ENCODE peak calls at places on chromosomes 12 and 14, in seven cellular contexts. One of them, this sample, is unnamed.

GRCh38 chr14:30559638-30560071 is 697 bp downstream of the G2E3 start:
- DNase-seq in SK-N-SH: peak
- DNase-seq in HepG2: peak
- DNase-seq in neural progenitor cell: peak
- DNase-seq in OCI-LY7: peak
- DNase-seq in fibroblast of lung: peak
- DNase-seq in IMR-90: peak
- DNase-seq in this sample: peak

GRCh38 chr12:26686438-26686837 is 146.6 kb downstream of the ITPR2 start:
- DNase-seq in HepG2: no peak
- DNase-seq in SK-N-SH: no peak
- DNase-seq in OCI-LY7: no peak
- DNase-seq in fibroblast of lung: no peak
- DNase-seq in IMR-90: no peak
- DNase-seq in neural progenitor cell: no peak
- DNase-seq in this sample: no peak

GRCh38 chr12:34405286-34406227 is 383.3 kb downstream of the ALG10 start:
- DNase-seq in IMR-90: no peak
- DNase-seq in fibroblast of lung: no peak
- DNase-seq in neural progenitor cell: no peak
- DNase-seq in SK-N-SH: peak
- DNase-seq in HepG2: no peak
- DNase-seq in OCI-LY7: no peak
- DNase-seq in this sample: peak

GRCh38 chr12:27705263-27705662 is 5.4 kb upstream of the MRPS35 start:
- DNase-seq in SK-N-SH: no peak
- DNase-seq in fibroblast of lung: no peak
- DNase-seq in neural progenitor cell: peak
- DNase-seq in HepG2: peak
- DNase-seq in OCI-LY7: no peak
- DNase-seq in IMR-90: no peak
- DNase-seq in this sample: peak

GRCh38 chr12:79439179-79439825 is 251.5 kb downstream of the PAWR start:
- DNase-seq in SK-N-SH: no peak
- DNase-seq in fibroblast of lung: no peak
- DNase-seq in HepG2: no peak
- DNase-seq in OCI-LY7: no peak
- DNase-seq in IMR-90: no peak
- DNase-seq in neural progenitor cell: no peak
- DNase-seq in this sample: no peak

GRCh38 chr14:50008562-50009355 is 107.6 kb downstream of the VCPKMT start:
- DNase-seq in OCI-LY7: peak
- DNase-seq in SK-N-SH: no peak
- DNase-seq in HepG2: no peak
- DNase-seq in IMR-90: peak
- DNase-seq in neural progenitor cell: no peak
- DNase-seq in fibroblast of lung: peak
- DNase-seq in this sample: no peak

GRCh38 chr12:51538599-51538998 is 52.4 kb upstream of the SCN8A start:
- DNase-seq in SK-N-SH: no peak
- DNase-seq in HepG2: no peak
- DNase-seq in IMR-90: no peak
- DNase-seq in OCI-LY7: no peak
- DNase-seq in fibroblast of lung: no peak
- DNase-seq in neural progenitor cell: no peak
- DNase-seq in this sample: no peak

GRCh38 chr12:108318472-108319275 is 20.4 kb downstream of the CMKLR1 start:
- DNase-seq in OCI-LY7: no peak
- DNase-seq in SK-N-SH: no peak
- DNase-seq in neural progenitor cell: no peak
- DNase-seq in fibroblast of lung: no peak
- DNase-seq in IMR-90: no peak
- DNase-seq in HepG2: no peak
- DNase-seq in this sample: no peak

GRCh38 chr14:104359301-104359968 is 220.1 kb upstream of the C14orf180 start:
- DNase-seq in OCI-LY7: no peak
- DNase-seq in neural progenitor cell: no peak
- DNase-seq in HepG2: no peak
- DNase-seq in SK-N-SH: peak
- DNase-seq in fibroblast of lung: no peak
- DNase-seq in IMR-90: no peak
- DNase-seq in this sample: no peak

GRCh38 chr12:111758120-111758561 is 8.6 kb upstream of the ALDH2 start:
- DNase-seq in IMR-90: no peak
- DNase-seq in OCI-LY7: no peak
- DNase-seq in fibroblast of lung: no peak
- DNase-seq in neural progenitor cell: peak
- DNase-seq in HepG2: no peak
- DNase-seq in SK-N-SH: no peak
- DNase-seq in this sample: no peak

GRCh38 chr14:62645649-62646048 is 399.6 kb downstream of the KCNH5 start:
- DNase-seq in HepG2: no peak
- DNase-seq in SK-N-SH: no peak
- DNase-seq in neural progenitor cell: no peak
- DNase-seq in fibroblast of lung: peak
- DNase-seq in OCI-LY7: no peak
- DNase-seq in IMR-90: peak
- DNase-seq in this sample: no peak

GRCh38 chr14:99132821-99133562 is 139.0 kb downstream of the BCL11B start:
- DNase-seq in HepG2: no peak
- DNase-seq in fibroblast of lung: no peak
- DNase-seq in SK-N-SH: no peak
- DNase-seq in IMR-90: no peak
- DNase-seq in OCI-LY7: no peak
- DNase-seq in neural progenitor cell: no peak
- DNase-seq in this sample: no peak

GRCh38 chr12:76238688-76239087 is 109.5 kb downstream of the BBS10 start:
- DNase-seq in OCI-LY7: no peak
- DNase-seq in neural progenitor cell: no peak
- DNase-seq in HepG2: no peak
- DNase-seq in fibroblast of lung: no peak
- DNase-seq in SK-N-SH: no peak
- DNase-seq in IMR-90: no peak
- DNase-seq in this sample: no peak

GRCh38 chr14:66359500-66359899 is 126.7 kb upstream of the CCDC196 start:
- DNase-seq in fibroblast of lung: peak
- DNase-seq in SK-N-SH: peak
- DNase-seq in OCI-LY7: peak
- DNase-seq in IMR-90: peak
- DNase-seq in neural progenitor cell: peak
- DNase-seq in HepG2: peak
- DNase-seq in this sample: peak

GRCh38 chr12:91663331-91663998 is 480.8 kb upstream of the DCN start:
- DNase-seq in SK-N-SH: no peak
- DNase-seq in OCI-LY7: no peak
- DNase-seq in HepG2: no peak
- DNase-seq in fibroblast of lung: no peak
- DNase-seq in IMR-90: no peak
- DNase-seq in neural progenitor cell: no peak
- DNase-seq in this sample: no peak

GRCh38 chr12:6752181-6752930 is 585 bp downstream of the MLF2 start:
- DNase-seq in neural progenitor cell: peak
- DNase-seq in fibroblast of lung: peak
- DNase-seq in OCI-LY7: peak
- DNase-seq in HepG2: peak
- DNase-seq in IMR-90: peak
- DNase-seq in SK-N-SH: peak
- DNase-seq in this sample: peak

GRCh38 chr14:81147140-81147897 is 73.4 kb downstream of the GTF2A1 start:
- DNase-seq in HepG2: no peak
- DNase-seq in SK-N-SH: no peak
- DNase-seq in neural progenitor cell: no peak
- DNase-seq in fibroblast of lung: no peak
- DNase-seq in OCI-LY7: peak
- DNase-seq in IMR-90: no peak
- DNase-seq in this sample: no peak

GRCh38 chr12:117188961-117189724 is 1.1 kb downstream of the FBXO21 start:
- DNase-seq in IMR-90: peak
- DNase-seq in fibroblast of lung: peak
- DNase-seq in OCI-LY7: no peak
- DNase-seq in neural progenitor cell: peak
- DNase-seq in SK-N-SH: no peak
- DNase-seq in HepG2: no peak
- DNase-seq in this sample: peak

DNA sequence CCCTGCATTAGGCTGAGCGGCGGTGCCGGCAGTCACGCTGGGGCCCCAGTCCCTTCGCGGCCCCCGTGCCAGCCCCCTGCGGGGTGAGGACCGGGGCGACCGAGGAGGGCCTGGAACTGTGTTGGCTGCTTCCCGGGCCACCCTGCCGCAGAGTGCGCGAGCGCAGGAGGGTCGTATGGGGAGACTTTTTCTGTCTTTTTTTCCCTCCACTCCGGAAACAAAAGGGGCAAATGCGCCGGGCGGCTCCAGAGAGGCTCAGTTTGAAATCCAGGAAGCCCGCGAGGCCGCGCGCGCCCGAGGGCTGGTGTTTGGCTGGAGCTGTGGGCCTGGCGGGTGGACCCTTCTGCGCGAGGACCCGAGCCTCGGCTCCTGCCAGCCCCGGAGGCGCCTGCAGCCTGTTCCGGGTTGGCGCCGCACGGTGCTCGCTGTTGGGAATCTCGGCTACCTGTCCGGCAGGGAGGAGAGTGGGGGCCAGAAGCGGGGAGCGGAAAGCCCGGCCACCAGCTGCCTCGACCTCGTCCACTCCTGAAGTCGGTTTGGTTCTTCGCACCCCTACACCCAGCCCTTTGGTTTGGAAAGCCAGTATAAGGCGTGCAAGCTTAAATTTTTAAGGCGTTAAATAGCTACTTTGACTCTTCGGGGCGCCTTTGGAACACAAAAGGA is 650 bp downstream of the PLEKHG3 start:
- DNase-seq in fibroblast of lung: no peak
- DNase-seq in neural progenitor cell: peak
- DNase-seq in SK-N-SH: peak
- DNase-seq in OCI-LY7: no peak
- DNase-seq in HepG2: no peak
- DNase-seq in IMR-90: peak
- DNase-seq in this sample: peak
- TF ChIP-seq CTCF in fibroblast of lung: no peak
- TF ChIP-seq CTCF in neural progenitor cell: no peak
- TF ChIP-seq CTCF in SK-N-SH: no peak
- TF ChIP-seq CTCF in OCI-LY7: no peak
- TF ChIP-seq CTCF in HepG2: no peak
- TF ChIP-seq CTCF in IMR-90: no peak
- TF ChIP-seq CTCF in this sample: no peak

GRCh38 chr14:68231832-68232642 is 412.5 kb downstream of the RAD51B start:
- DNase-seq in HepG2: no peak
- DNase-seq in SK-N-SH: no peak
- DNase-seq in OCI-LY7: no peak
- DNase-seq in fibroblast of lung: no peak
- DNase-seq in neural progenitor cell: no peak
- DNase-seq in IMR-90: peak
- DNase-seq in this sample: no peak
- H3K4me2 ChIP-seq in HepG2: no peak
- H3K4me2 ChIP-seq in SK-N-SH: peak
- H3K4me2 ChIP-seq in OCI-LY7: no peak
- H3K4me2 ChIP-seq in fibroblast of lung: no peak
- H3K4me2 ChIP-seq in neural progenitor cell: no peak
- H3K4me2 ChIP-seq in IMR-90: peak
- H3K4me2 ChIP-seq in this sample: peak

DNA sequence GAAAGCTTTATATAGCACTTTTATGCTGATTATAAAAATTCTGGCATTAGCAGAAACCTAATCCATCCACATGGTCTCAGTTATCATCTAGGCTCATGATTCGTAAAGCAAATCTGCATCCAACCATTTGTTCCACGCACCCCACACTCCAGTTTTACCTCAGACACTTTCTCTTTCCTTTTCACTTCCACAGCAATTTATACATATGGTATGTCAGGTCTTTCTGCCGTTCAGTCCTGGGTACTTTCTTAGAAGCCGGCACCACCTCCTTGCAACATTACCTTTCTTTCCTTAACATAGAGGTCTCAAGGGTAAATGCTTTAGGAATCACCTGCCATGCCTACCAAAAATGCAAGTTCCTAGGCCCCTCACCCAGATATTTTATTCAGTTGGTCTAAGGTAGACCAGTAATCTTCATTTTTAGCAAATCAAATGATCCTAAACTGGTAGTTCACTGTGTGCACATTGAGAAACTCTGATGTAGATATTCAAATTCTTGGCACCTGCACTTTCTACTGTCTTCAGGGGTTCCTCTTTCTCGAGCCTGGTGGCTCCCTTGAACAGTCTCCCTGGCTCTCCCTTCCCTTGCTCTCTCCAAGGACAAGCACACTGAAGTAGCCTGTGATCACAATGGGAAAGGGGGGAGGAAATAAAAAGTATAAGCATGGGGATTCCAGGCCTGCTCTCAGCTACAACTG is 2.8 kb upstream of the KRAS start:
- DNase-seq in fibroblast of lung: no peak
- DNase-seq in OCI-LY7: peak
- DNase-seq in HepG2: no peak
- DNase-seq in SK-N-SH: no peak
- DNase-seq in IMR-90: no peak
- DNase-seq in neural progenitor cell: no peak
- DNase-seq in this sample: no peak
- H2AFZ ChIP-seq in fibroblast of lung: no peak
- H2AFZ ChIP-seq in OCI-LY7: peak
- H2AFZ ChIP-seq in HepG2: no peak
- H2AFZ ChIP-seq in SK-N-SH: no peak
- H2AFZ ChIP-seq in IMR-90: no peak
- H2AFZ ChIP-seq in neural progenitor cell: no peak
- H2AFZ ChIP-seq in this sample: no peak

GRCh38 chr12:119839201-119839600 is 37.9 kb downstream of the CIT start:
- DNase-seq in HepG2: no peak
- DNase-seq in OCI-LY7: no peak
- DNase-seq in IMR-90: no peak
- DNase-seq in SK-N-SH: no peak
- DNase-seq in neural progenitor cell: no peak
- DNase-seq in fibroblast of lung: no peak
- DNase-seq in this sample: no peak

GRCh38 chr12:119840617-119841016 is 36.5 kb downstream of the CIT start:
- DNase-seq in HepG2: no peak
- DNase-seq in IMR-90: no peak
- DNase-seq in fibroblast of lung: no peak
- DNase-seq in neural progenitor cell: no peak
- DNase-seq in OCI-LY7: no peak
- DNase-seq in SK-N-SH: no peak
- DNase-seq in this sample: no peak

GRCh38 chr12:119838781-119839180 is 38.3 kb downstream of the CIT start:
- DNase-seq in HepG2: no peak
- DNase-seq in OCI-LY7: no peak
- DNase-seq in neural progenitor cell: no peak
- DNase-seq in fibroblast of lung: no peak
- DNase-seq in IMR-90: no peak
- DNase-seq in SK-N-SH: no peak
- DNase-seq in this sample: no peak

GRCh38 chr12:119829439-119829838 is 47.7 kb downstream of the CIT start:
- DNase-seq in OCI-LY7: no peak
- DNase-seq in HepG2: no peak
- DNase-seq in fibroblast of lung: no peak
- DNase-seq in neural progenitor cell: no peak
- DNase-seq in IMR-90: no peak
- DNase-seq in SK-N-SH: no peak
- DNase-seq in this sample: no peak

DNA sequence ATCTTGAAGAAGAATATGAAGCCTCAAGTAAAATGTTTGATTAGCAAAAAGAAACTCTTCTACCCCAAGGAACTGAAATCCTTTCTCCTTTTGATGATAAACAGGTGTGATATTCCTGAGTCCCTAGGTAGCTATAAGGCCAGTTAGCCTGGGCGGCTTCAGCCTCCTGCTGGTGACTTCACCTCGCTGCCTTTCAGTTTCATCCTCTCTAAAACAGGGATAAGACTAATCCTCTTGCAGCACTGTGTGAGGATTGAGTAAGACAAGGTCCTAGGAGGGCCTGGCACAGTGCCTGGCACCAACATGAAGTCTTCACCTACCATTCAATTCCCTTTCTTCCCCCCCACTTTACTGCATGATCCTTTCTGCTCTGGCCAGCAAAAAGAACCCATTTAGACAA is 42.1 kb downstream of the CIT start:
- DNase-seq in fibroblast of lung: peak
- DNase-seq in HepG2: no peak
- DNase-seq in IMR-90: peak
- DNase-seq in neural progenitor cell: peak
- DNase-seq in OCI-LY7: no peak
- DNase-seq in SK-N-SH: no peak
- DNase-seq in this sample: peak
- TF ChIP-seq CTCF in fibroblast of lung: peak
- TF ChIP-seq CTCF in HepG2: no peak
- TF ChIP-seq CTCF in IMR-90: peak
- TF ChIP-seq CTCF in neural progenitor cell: peak
- TF ChIP-seq CTCF in OCI-LY7: no peak
- TF ChIP-seq CTCF in SK-N-SH: peak
- TF ChIP-seq CTCF in this sample: no peak

This sample was measured in hepatocyte.